ENCODE peak calls at places on chromosome 17, in seven cellular contexts. One of them, this sample, is unnamed.

GRCh38 chr17:35774499-35774898 is 13.8 kb downstream of the C17orf50 start:
- DNase-seq in AML-193: no peak
- DNase-seq in progenitor cell of endocrine pancreas: no peak
- DNase-seq in NAMALWA: no peak
- DNase-seq in A549: no peak
- DNase-seq in activated effector memory CD4-positive, alpha-beta T cell treated with anti-CD3 and anti-CD28 coated beads, Interleukin-2, amount 50 U/mL, for 16 hours: no peak
- DNase-seq in retina: peak
- DNase-seq in this sample: no peak

GRCh38 chr17:14688134-14688533 is 387.3 kb downstream of the HS3ST3B1 start:
- DNase-seq in AML-193: no peak
- DNase-seq in progenitor cell of endocrine pancreas: no peak
- DNase-seq in NAMALWA: peak
- DNase-seq in A549: peak
- DNase-seq in activated effector memory CD4-positive, alpha-beta T cell treated with anti-CD3 and anti-CD28 coated beads, Interleukin-2, amount 50 U/mL, for 16 hours: no peak
- DNase-seq in retina: no peak
- DNase-seq in this sample: peak

GRCh38 chr17:58753026-58753425 is 2.6 kb upstream of the PPM1E start:
- DNase-seq in AML-193: no peak
- DNase-seq in progenitor cell of endocrine pancreas: no peak
- DNase-seq in NAMALWA: no peak
- DNase-seq in A549: no peak
- DNase-seq in activated effector memory CD4-positive, alpha-beta T cell treated with anti-CD3 and anti-CD28 coated beads, Interleukin-2, amount 50 U/mL, for 16 hours: no peak
- DNase-seq in retina: no peak
- DNase-seq in this sample: no peak

GRCh38 chr17:1177099-1177996 is 2.4 kb downstream of the ABR start:
- DNase-seq in AML-193: no peak
- DNase-seq in progenitor cell of endocrine pancreas: no peak
- DNase-seq in NAMALWA: no peak
- DNase-seq in A549: no peak
- DNase-seq in activated effector memory CD4-positive, alpha-beta T cell treated with anti-CD3 and anti-CD28 coated beads, Interleukin-2, amount 50 U/mL, for 16 hours: no peak
- DNase-seq in retina: peak
- DNase-seq in this sample: no peak

GRCh38 chr17:30376621-30377452 is 1.9 kb upstream of the CPD start:
- DNase-seq in AML-193: no peak
- DNase-seq in progenitor cell of endocrine pancreas: no peak
- DNase-seq in NAMALWA: no peak
- DNase-seq in A549: peak
- DNase-seq in activated effector memory CD4-positive, alpha-beta T cell treated with anti-CD3 and anti-CD28 coated beads, Interleukin-2, amount 50 U/mL, for 16 hours: peak
- DNase-seq in retina: peak
- DNase-seq in this sample: peak

GRCh38 chr17:2179615-2180295 is 123.8 kb downstream of the SMG6 start:
- DNase-seq in AML-193: no peak
- DNase-seq in progenitor cell of endocrine pancreas: no peak
- DNase-seq in NAMALWA: no peak
- DNase-seq in A549: no peak
- DNase-seq in activated effector memory CD4-positive, alpha-beta T cell treated with anti-CD3 and anti-CD28 coated beads, Interleukin-2, amount 50 U/mL, for 16 hours: no peak
- DNase-seq in retina: no peak
- DNase-seq in this sample: peak

GRCh38 chr17:77914440-77915254 is 43.9 kb upstream of the TNRC6C start:
- DNase-seq in AML-193: no peak
- DNase-seq in progenitor cell of endocrine pancreas: no peak
- DNase-seq in NAMALWA: no peak
- DNase-seq in A549: no peak
- DNase-seq in activated effector memory CD4-positive, alpha-beta T cell treated with anti-CD3 and anti-CD28 coated beads, Interleukin-2, amount 50 U/mL, for 16 hours: no peak
- DNase-seq in retina: no peak
- DNase-seq in this sample: no peak

GRCh38 chr17:32484041-32484461 is 2.7 kb upstream of the CDK5R1 start:
- DNase-seq in AML-193: no peak
- DNase-seq in progenitor cell of endocrine pancreas: no peak
- DNase-seq in NAMALWA: no peak
- DNase-seq in A549: no peak
- DNase-seq in activated effector memory CD4-positive, alpha-beta T cell treated with anti-CD3 and anti-CD28 coated beads, Interleukin-2, amount 50 U/mL, for 16 hours: no peak
- DNase-seq in retina: no peak
- DNase-seq in this sample: no peak

GRCh38 chr17:61731330-61731729 is 132.0 kb downstream of the BRIP1 start:
- DNase-seq in AML-193: no peak
- DNase-seq in progenitor cell of endocrine pancreas: no peak
- DNase-seq in NAMALWA: no peak
- DNase-seq in A549: no peak
- DNase-seq in activated effector memory CD4-positive, alpha-beta T cell treated with anti-CD3 and anti-CD28 coated beads, Interleukin-2, amount 50 U/mL, for 16 hours: no peak
- DNase-seq in retina: no peak
- DNase-seq in this sample: no peak

This sample was measured in MV-4-11.